ENCODE peak calls at places on chromosome 20, in six cellular contexts. J is left ventricle myocardium inferior; O is GM20000; F is GM13976; H is activated naive CD8-positive, alpha-beta T cell treated with anti-CD3 and anti-CD28 coated beads, Interleukin-2, amount 50 U/mL, for 24 hours; I is NCI-H2029. D is an unnamed sample.

GRCh38 chr20:49656304-49656703 is 57.4 kb downstream of the B4GALT5 start:
- DNase-seq in H (no peak), J (no peak), I (peak), O (no peak), F (no peak), D (no peak)

GRCh38 chr20:6583134-6583738 is 184.2 kb upstream of the BMP2 start:
- DNase-seq in H (no peak), J (peak), I (peak), O (peak), F (peak), D (no peak)

GRCh38 chr20:51541189-51542032 is 1.1 kb downstream of the NFATC2 start:
- DNase-seq in O (peak), I (peak), J (peak), F (peak), H (peak), D (peak)

GRCh38 chr20:39588148-39588757 is 626.1 kb downstream of the DHX35 start:
- DNase-seq in O (no peak), I (peak), F (no peak), J (no peak), H (no peak), D (no peak)

GRCh38 chr20:21901470-21902275 is 196.2 kb downstream of the PAX1 start:
- DNase-seq in O (no peak), I (peak), F (no peak), J (peak), H (no peak), D (no peak)

GRCh38 chr20:8635048-8635572 is 433.8 kb upstream of the PLCB4 start:
- DNase-seq in H (no peak), I (no peak), O (no peak), J (no peak), F (no peak), D (no peak)

GRCh38 chr20:64101731-64102621 is 5.4 kb downstream of the NPBWR2 start:
- DNase-seq in F (peak), J (peak), O (peak), I (peak), H (peak), D (peak)

GRCh38 chr20:16246870-16247269 is 326.4 kb downstream of the KIF16B start:
- DNase-seq in J (no peak), O (no peak), F (no peak), H (no peak), I (no peak), D (peak)

GRCh38 chr20:58676161-58676560 is 16.4 kb upstream of the NPEPL1 start:
- DNase-seq in I (no peak), H (no peak), F (no peak), J (no peak), O (no peak), D (no peak)

GRCh38 chr20:36856196-36856595 is 19.7 kb upstream of the TLDC2 start:
- DNase-seq in I (no peak), F (no peak), H (no peak), J (no peak), O (no peak), D (no peak)

GRCh38 chr20:59149678-59150504 is 13.7 kb upstream of the ZNF831 start:
- DNase-seq in J (peak), F (no peak), O (no peak), H (peak), I (no peak), D (no peak)

GRCh38 chr20:32164984-32165735 is 42.4 kb downstream of the PLAGL2 start:
- DNase-seq in F (no peak), I (no peak), O (no peak), H (no peak), J (no peak), D (no peak)

GRCh38 chr20:64240243-64241015 is 15.1 kb upstream of the PCMTD2 start:
- DNase-seq in I (no peak), H (no peak), J (no peak), F (no peak), O (no peak), D (no peak)

GRCh38 chr20:62258499-62259293 is 20.4 kb downstream of the OSBPL2 start:
- DNase-seq in I (no peak), J (no peak), F (no peak), O (no peak), H (no peak), D (no peak)

GRCh38 chr20:5001174-5002076 is at the start of gene SLC23A2:
- DNase-seq in I (peak), H (peak), F (peak), O (peak), J (peak), D (peak)

GRCh38 chr20:34525709-34526416 is 9.6 kb downstream of the DYNLRB1 start:
- DNase-seq in F (no peak), O (no peak), J (peak), I (peak), H (no peak), D (no peak)

GRCh38 chr20:40676466-40676865 is 12.6 kb downstream of the MAFB start:
- DNase-seq in I (peak), J (no peak), O (no peak), H (no peak), F (no peak), D (no peak)

GRCh38 chr20:10357974-10358373 is 76.0 kb downstream of the MKKS start:
- DNase-seq in H (no peak), F (no peak), I (no peak), O (no peak), J (no peak), D (peak)

D was measured in K562.